ENCODE peak calls at places on chromosomes 12 and 14, in four cellular contexts. M is H1, H is HepG2, E is HCT116. L is an unnamed sample.

GRCh38 chr14:84028205-84028604 is 1501.7 kb upstream of the FLRT2 start:
- DNase-seq in M (no peak), E (no peak), H (no peak), L (no peak)

GRCh38 chr14:54002653-54003052 is 46.0 kb upstream of the BMP4 start:
- DNase-seq in E (no peak), M (no peak), H (no peak), L (no peak)

GRCh38 chr12:81502912-81503695 is 256.0 kb downstream of the PPFIA2 start:
- DNase-seq in M (no peak), H (no peak), E (no peak), L (no peak)

GRCh38 chr14:95507174-95507573 is 9.3 kb downstream of the SYNE3 start:
- DNase-seq in M (no peak), H (no peak), E (no peak), L (peak)

GRCh38 chr14:69079188-69079742 is 73.7 kb downstream of the DCAF5 start:
- DNase-seq in H (no peak), E (no peak), M (no peak), L (no peak)

GRCh38 chr12:28708918-28709371 is 440.1 kb upstream of the FAR2 start:
- DNase-seq in E (no peak), M (no peak), H (no peak), L (no peak)

GRCh38 chr14:95519699-95520098 is 3.2 kb upstream of the SYNE3 start:
- DNase-seq in E (peak), H (no peak), M (no peak), L (no peak)

GRCh38 chr12:89016970-89017778 is 335.1 kb downstream of the DUSP6 start:
- DNase-seq in E (peak), M (peak), H (peak), L (peak)

GRCh38 chr14:64760146-64760755 is 56.0 kb downstream of the PLEKHG3 start:
- DNase-seq in E (peak), M (peak), H (peak), L (peak)

GRCh38 chr12:64566882-64567517 is 43.3 kb upstream of the RASSF3 start:
- DNase-seq in H (no peak), M (peak), E (no peak), L (no peak)

GRCh38 chr12:124993568-124994434 is at the start of gene BRI3BP:
- DNase-seq in H (peak), E (no peak), M (peak), L (peak)

GRCh38 chr12:6725350-6725749 is 1.5 kb downstream of the COPS7A start:
- DNase-seq in H (no peak), M (no peak), E (no peak), L (no peak)

GRCh38 chr12:48988030-48988649 is 10.0 kb downstream of the WNT1 start:
- DNase-seq in H (peak), E (no peak), M (peak), L (peak)

GRCh38 chr12:70571705-70572269 is 65.4 kb downstream of the PTPRB start:
- DNase-seq in M (no peak), E (no peak), H (peak), L (no peak)

GRCh38 chr12:7439579-7440505 is 4.1 kb downstream of the CD163L1 start:
- DNase-seq in M (peak), E (no peak), H (no peak), L (peak)

GRCh38 chr14:50055461-50056228 is 60.7 kb downstream of the VCPKMT start:
- DNase-seq in E (no peak), H (no peak), M (no peak), L (no peak)

GRCh38 chr12:103495158-103495782 is 498 bp downstream of the C12orf42 start:
- DNase-seq in M (peak), H (no peak), E (no peak), L (no peak)

GRCh38 chr12:62525306-62525705 is 58.7 kb downstream of the MON2 start:
- DNase-seq in H (no peak), E (no peak), M (no peak), L (no peak)

GRCh38 chr12:62520361-62520760 is 53.7 kb downstream of the MON2 start:
- DNase-seq in H (no peak), M (no peak), E (no peak), L (no peak)

GRCh38 chr12:62519043-62519442 is 52.4 kb downstream of the MON2 start:
- DNase-seq in H (no peak), E (no peak), M (no peak), L (no peak)

GRCh38 chr12:62523619-62524018 is 57.0 kb downstream of the MON2 start:
- DNase-seq in M (no peak), H (no peak), E (no peak), L (no peak)

GRCh38 chr12:62522984-62523383 is 56.4 kb downstream of the MON2 start:
- DNase-seq in M (no peak), H (no peak), E (no peak), L (no peak)
- TF ChIP-seq FOSL1 in M (no peak), H (no peak), E (no peak), L (no peak)

GRCh38 chr12:23221926-23222325 is 597.0 kb downstream of the ETNK1 start:
- DNase-seq in E (no peak), H (no peak), M (no peak), L (no peak)
- TF ChIP-seq FOSL1 in E (no peak), H (no peak), M (no peak), L (no peak)

GRCh38 chr12:12823308-12823707 is 10.2 kb downstream of the DDX47 start:
- DNase-seq in E (no peak), M (no peak), H (no peak), L (no peak)
- TF ChIP-seq FOSL1 in E (no peak), M (no peak), H (no peak), L (no peak)

GRCh38 chr14:99272669-99273024 is 650 bp upstream of the BCL11B start:
- DNase-seq in M (no peak), H (no peak), E (no peak), L (no peak)

GRCh38 chr14:99273025-99273723 is 1.2 kb upstream of the BCL11B start:
- DNase-seq in M (peak), H (peak), E (no peak), L (no peak)

GRCh38 chr14:99275222-99275584 is 3.2 kb upstream of the BCL11B start:
- DNase-seq in M (no peak), H (no peak), E (no peak), L (no peak)

GRCh38 chr14:99274346-99275221 is 2.6 kb upstream of the BCL11B start:
- DNase-seq in M (peak), H (peak), E (peak), L (peak)

GRCh38 chr14:99273724-99274345 is 1.8 kb upstream of the BCL11B start:
- DNase-seq in M (peak), E (no peak), H (peak), L (no peak)
- TF ChIP-seq FOSL1 in M (no peak), E (no peak), H (no peak), L (no peak)

GRCh38 chr12:42963993-42964392 is 374.4 kb upstream of the PRICKLE1 start:
- DNase-seq in E (no peak), H (no peak), M (no peak), L (no peak)
- TF ChIP-seq FOSL1 in E (no peak), H (no peak), M (no peak), L (no peak)

DNA sequence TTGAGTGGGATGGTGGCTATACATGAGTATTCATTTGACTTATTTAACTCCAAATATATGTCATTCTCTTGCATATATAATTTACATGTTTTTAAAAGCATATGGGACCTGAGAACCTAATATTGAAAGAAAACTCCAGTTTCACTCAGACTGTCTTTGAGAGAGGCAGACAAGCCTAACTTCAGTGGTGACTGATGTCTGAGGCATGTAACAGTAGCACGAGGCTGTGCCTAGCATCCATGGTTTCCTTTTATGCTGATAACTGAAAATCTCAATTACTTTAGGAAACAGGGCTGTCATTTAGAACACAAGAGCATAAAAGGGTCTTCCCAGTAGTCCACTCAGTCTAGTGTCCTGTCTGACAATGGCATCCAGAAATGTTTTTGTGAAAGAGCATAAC is 24.2 kb downstream of the MAPK1IP1L start:
- DNase-seq in M (no peak), E (no peak), H (no peak), L (no peak)
- TF ChIP-seq FOSL1 in M (no peak), E (no peak), H (no peak), L (no peak)

GRCh38 chr12:19654630-19655384 is 215.5 kb downstream of the AEBP2 start:
- DNase-seq in M (no peak), E (no peak), H (no peak), L (no peak)

GRCh38 chr12:19646599-19646998 is 207.3 kb downstream of the AEBP2 start:
- DNase-seq in E (no peak), M (no peak), H (no peak), L (no peak)

GRCh38 chr12:19648173-19648572 is 208.9 kb downstream of the AEBP2 start:
- DNase-seq in H (no peak), E (no peak), M (no peak), L (no peak)

GRCh38 chr12:19657401-19657800 is 218.1 kb downstream of the AEBP2 start:
- DNase-seq in M (no peak), E (no peak), H (no peak), L (no peak)

GRCh38 chr12:19652391-19652790 is 213.1 kb downstream of the AEBP2 start:
- DNase-seq in M (no peak), E (no peak), H (no peak), L (no peak)
- TF ChIP-seq FOSL1 in M (no peak), E (no peak), H (no peak), L (no peak)

GRCh38 chr12:50732591-50732990 is 31.3 kb upstream of the ATF1 start:
- DNase-seq in H (no peak), E (peak), M (no peak), L (no peak)
- TF ChIP-seq FOSL1 in H (no peak), E (peak), M (no peak), L (peak)

GRCh38 chr12:388012-388411 is 1.1 kb downstream of the KDM5A start:
- DNase-seq in M (no peak), E (no peak), H (no peak), L (peak)

GRCh38 chr12:386651-387050 is 2.5 kb downstream of the KDM5A start:
- DNase-seq in H (no peak), M (no peak), E (no peak), L (no peak)

GRCh38 chr12:388547-389137 is 478 bp downstream of the KDM5A start:
- DNase-seq in E (no peak), H (no peak), M (no peak), L (peak)

DNA sequence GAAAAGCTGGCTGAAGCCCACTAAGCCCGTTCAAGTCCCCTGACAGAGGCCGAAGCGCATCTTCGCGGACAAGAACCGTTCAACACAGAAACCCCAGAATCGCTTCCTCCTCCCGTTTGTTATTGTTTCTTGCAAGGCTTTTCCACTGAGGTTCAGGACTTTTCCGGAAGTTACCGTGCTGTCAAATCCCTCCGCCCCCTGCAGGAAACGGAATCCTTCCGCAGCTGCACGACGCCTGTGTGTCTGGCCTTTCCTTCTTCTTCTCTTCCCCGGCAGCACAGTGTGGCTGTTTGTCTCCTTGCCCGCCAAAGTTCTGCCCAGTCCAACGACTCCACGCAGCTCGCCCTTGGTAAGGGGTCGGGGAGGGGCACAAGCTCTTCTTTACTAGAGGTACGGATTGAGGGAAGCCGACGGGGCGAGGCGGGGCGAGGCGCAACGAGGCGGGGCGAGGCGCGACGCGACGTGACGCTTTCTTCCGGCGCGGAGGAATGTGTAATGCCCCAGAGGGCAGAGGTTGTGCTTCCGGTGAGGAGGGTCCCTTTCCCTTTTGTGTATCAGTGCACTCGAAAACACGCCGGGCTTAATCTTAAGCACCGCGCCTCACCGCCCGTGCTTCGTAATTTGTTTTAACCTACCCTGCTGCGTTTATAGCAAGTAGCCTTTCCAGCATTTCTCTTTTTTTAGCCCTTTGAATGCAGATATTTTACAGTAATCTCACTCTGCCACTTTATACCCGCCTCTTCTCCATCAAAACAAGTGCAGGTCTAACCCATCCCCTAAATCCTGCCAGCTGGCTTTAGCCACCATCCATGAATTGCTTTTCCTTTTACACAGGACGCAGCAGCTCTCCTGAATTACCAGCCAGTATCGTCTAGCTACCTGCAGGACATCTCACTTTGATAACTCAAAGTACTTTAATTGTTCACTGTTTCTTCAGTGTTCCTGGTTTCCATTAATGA is at the start of gene KDM5A:
- DNase-seq in H (peak), M (peak), E (peak), L (peak)
- TF ChIP-seq FOSL1 in H (no peak), M (no peak), E (no peak), L (peak)

GRCh38 chr14:98237939-98238338 is 1034.1 kb downstream of the BCL11B start:
- DNase-seq in E (no peak), M (no peak), H (no peak), L (no peak)
- TF ChIP-seq FOSL1 in E (no peak), M (no peak), H (no peak), L (no peak)